ENCODE peak calls at places on chromosomes 2 and 18, in eight cellular contexts. S is stomach, L is psoas muscle, H is cardiac fibroblast, X is ascending aorta, O is GM12865, U is choroid plexus epithelial cell, N is fibroblast of lung. J is an unnamed sample.

GRCh38 chr2:68768461-68768860 is 33.9 kb downstream of the ARHGAP25 start:
- DNase-seq in O (peak), X (no peak), H (no peak), U (no peak), S (no peak), L (no peak), N (no peak), J (no peak)

GRCh38 chr2:161122772-161123530 is 37.3 kb upstream of the TANK start:
- DNase-seq in S (no peak), U (peak), X (peak), L (no peak), O (peak), N (peak), H (peak), J (peak)

GRCh38 chr2:234193977-234194563 is 143.6 kb downstream of the SPP2 start:
- DNase-seq in L (no peak), S (no peak), H (no peak), X (no peak), U (no peak), O (no peak), N (peak), J (no peak)

GRCh38 chr18:63603772-63604171 is 16.6 kb downstream of the SERPINB13 start:
- DNase-seq in H (no peak), X (no peak), N (peak), O (peak), S (no peak), L (no peak), U (peak), J (no peak)

GRCh38 chr2:107358362-107358761 is 468.3 kb upstream of the RGPD4 start:
- DNase-seq in U (no peak), L (no peak), N (no peak), H (no peak), O (no peak), S (no peak), X (no peak), J (no peak)

GRCh38 chr2:155965415-155966070 is 367.0 kb downstream of the NR4A2 start:
- DNase-seq in U (no peak), S (no peak), H (no peak), X (no peak), O (no peak), N (no peak), L (no peak), J (no peak)

GRCh38 chr2:44005831-44006230 is 10.0 kb upstream of the LRPPRC start:
- DNase-seq in H (no peak), U (no peak), O (no peak), X (no peak), N (peak), S (no peak), L (no peak), J (no peak)

GRCh38 chr2:240523451-240524281 is 34.1 kb downstream of the ANKMY1 start:
- DNase-seq in L (no peak), N (no peak), U (no peak), S (no peak), H (no peak), O (no peak), X (peak), J (no peak)

GRCh38 chr2:37283207-37283606 is 41.4 kb downstream of the PRKD3 start:
- DNase-seq in O (no peak), H (peak), S (no peak), L (no peak), X (no peak), U (peak), N (peak), J (peak)

GRCh38 chr2:224946911-224947310 is 95.4 kb downstream of the DOCK10 start:
- DNase-seq in U (peak), N (peak), O (peak), S (no peak), X (no peak), H (peak), L (no peak), J (no peak)

GRCh38 chr2:216219866-216220265 is 110.7 kb downstream of the XRCC5 start:
- DNase-seq in H (no peak), X (no peak), N (no peak), U (no peak), S (no peak), O (no peak), L (no peak), J (no peak)

GRCh38 chr2:216220976-216221375 is 111.8 kb downstream of the XRCC5 start:
- DNase-seq in X (no peak), H (no peak), N (no peak), U (no peak), O (no peak), L (no peak), S (no peak), J (no peak)

GRCh38 chr2:216215991-216216390 is 106.8 kb downstream of the XRCC5 start:
- DNase-seq in S (no peak), X (no peak), L (no peak), U (peak), O (peak), N (peak), H (peak), J (no peak)

GRCh38 chr2:216216951-216217903 is 108.1 kb downstream of the XRCC5 start:
- DNase-seq in X (no peak), U (peak), O (peak), H (peak), S (no peak), L (no peak), N (peak), J (no peak)

DNA sequence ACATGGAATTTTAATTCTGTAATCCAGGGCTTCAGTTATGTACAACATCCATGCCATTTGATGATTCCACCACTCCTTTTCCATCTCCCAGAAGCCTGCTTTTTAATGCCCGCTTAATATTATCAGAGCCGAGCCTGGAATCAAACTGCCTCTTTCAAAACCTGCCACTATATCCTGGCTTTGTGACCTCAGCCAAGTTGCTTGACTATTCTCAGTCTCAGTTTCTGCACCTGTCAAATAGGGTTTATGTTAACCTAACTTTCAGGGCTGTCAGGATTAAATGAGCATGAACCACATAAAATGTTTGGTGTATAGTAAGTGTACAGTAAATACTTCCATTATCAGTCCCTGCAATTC is 108.7 kb downstream of the XRCC5 start:
- DNase-seq in S (no peak), X (no peak), L (no peak), N (no peak), O (peak), U (no peak), H (no peak), J (no peak)
- H3K4me3 ChIP-seq in S (no peak), X (no peak), L (no peak), N (no peak), O (no peak), U (no peak), H (no peak), J (no peak)

DNA sequence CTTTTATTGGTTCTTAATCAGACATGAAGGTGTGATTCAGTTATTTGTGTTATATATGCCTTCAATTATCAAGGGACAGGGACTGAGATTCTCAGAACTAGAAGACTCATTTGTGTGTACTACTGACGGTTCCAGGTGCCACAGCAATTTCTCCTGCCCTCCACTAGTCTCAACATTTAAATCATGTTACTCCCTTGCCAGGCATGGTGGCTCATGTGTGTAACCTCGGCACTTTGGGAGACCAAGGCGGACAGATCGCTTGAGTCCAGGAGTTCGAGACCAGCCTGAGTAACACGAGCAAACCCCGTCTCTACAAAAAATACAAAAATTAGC is 1.1 kb downstream of the CNDP2 start:
- DNase-seq in N (no peak), H (no peak), S (no peak), X (no peak), U (no peak), L (no peak), O (peak), J (no peak)
- H3K4me3 ChIP-seq in N (peak), H (peak), S (peak), X (peak), U (peak), L (peak), O (peak), J (peak)

GRCh38 chr18:69720422-69720821 is 227.3 kb downstream of the CD226 start:
- DNase-seq in O (no peak), L (no peak), S (no peak), X (no peak), N (no peak), U (no peak), H (no peak), J (no peak)

GRCh38 chr18:69723434-69723833 is 224.2 kb downstream of the CD226 start:
- DNase-seq in S (no peak), O (no peak), N (no peak), H (no peak), X (no peak), U (no peak), L (no peak), J (no peak)

GRCh38 chr18:69715322-69715721 is 232.4 kb downstream of the CD226 start:
- DNase-seq in U (no peak), X (no peak), N (peak), O (no peak), S (no peak), L (no peak), H (no peak), J (no peak)

GRCh38 chr18:69717586-69717985 is 230.1 kb downstream of the CD226 start:
- DNase-seq in U (no peak), H (no peak), L (no peak), S (no peak), X (no peak), O (no peak), N (no peak), J (no peak)

GRCh38 chr18:69718912-69719547 is 228.6 kb downstream of the CD226 start:
- DNase-seq in X (no peak), S (no peak), U (no peak), L (no peak), H (no peak), N (no peak), O (no peak), J (no peak)
- H3K4me3 ChIP-seq in X (no peak), S (no peak), U (no peak), L (no peak), H (no peak), N (no peak), O (no peak), J (no peak)

DNA sequence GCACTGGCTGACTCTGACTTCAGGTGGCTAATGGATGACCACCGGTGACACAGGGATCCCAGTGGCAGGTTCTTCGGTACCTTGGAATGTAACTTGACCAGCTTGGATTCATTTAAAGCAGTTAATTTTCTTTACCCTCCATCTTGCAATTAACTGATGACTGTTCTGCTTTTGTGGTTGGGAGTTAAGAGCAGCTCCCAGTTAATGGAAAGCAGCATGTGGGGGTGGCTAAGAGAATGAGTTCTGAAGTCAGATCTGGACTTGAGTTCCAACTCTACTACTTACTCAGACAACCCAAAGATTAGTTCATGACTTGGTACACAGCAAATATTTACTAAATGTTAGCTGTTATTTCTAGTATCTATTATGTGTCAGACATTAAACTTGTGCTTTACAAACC is 58.5 kb downstream of the FAM228A start:
- DNase-seq in L (no peak), U (no peak), S (no peak), H (no peak), N (peak), O (no peak), X (no peak), J (no peak)
- H3K4me3 ChIP-seq in L (no peak), U (no peak), S (no peak), H (no peak), N (no peak), O (no peak), X (no peak), J (no peak)

GRCh38 chr18:38940475-38940862 is 1374.9 kb upstream of the CELF4 start:
- DNase-seq in S (no peak), U (no peak), L (no peak), X (no peak), O (no peak), H (no peak), N (no peak), J (no peak)

GRCh38 chr18:38944446-38945024 is 1378.9 kb upstream of the CELF4 start:
- DNase-seq in X (no peak), U (no peak), O (no peak), N (no peak), S (no peak), H (no peak), L (no peak), J (no peak)

DNA sequence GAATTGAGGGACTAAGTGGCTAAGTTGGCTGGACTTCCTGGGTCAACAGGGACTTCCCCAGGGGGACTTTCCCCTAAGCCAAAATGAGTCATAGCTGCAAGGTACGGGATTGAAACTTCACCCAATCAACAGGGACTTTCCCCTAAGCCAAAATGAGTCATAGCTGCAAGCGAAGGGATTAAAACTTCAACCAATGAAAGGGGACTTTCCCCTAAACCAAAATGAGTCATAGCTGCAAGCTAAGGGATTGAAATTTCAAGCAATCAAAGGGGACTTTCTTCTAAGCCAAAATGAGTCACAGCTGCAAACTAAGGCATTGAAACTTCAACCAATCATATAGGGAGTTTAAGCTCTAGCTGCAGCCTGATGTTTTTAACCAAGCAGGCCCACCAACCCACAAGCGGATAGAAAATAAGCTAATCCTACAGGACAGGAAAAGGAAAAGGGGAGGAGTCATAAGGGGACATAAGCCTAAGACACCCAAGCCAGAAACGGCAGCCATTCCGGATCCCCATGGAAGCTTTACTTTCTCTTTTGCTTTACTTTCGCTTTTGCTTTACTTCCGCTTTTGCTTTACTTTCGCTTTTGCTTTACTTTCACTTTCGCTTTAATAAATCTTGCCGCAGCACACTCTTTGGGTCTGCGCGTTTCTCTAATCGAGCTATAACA is 1375.4 kb upstream of the CELF4 start:
- DNase-seq in X (no peak), L (no peak), U (peak), S (no peak), N (peak), H (peak), O (peak), J (peak)
- H3K4me3 ChIP-seq in X (no peak), L (no peak), U (no peak), S (no peak), N (no peak), H (no peak), O (peak), J (no peak)

DNA sequence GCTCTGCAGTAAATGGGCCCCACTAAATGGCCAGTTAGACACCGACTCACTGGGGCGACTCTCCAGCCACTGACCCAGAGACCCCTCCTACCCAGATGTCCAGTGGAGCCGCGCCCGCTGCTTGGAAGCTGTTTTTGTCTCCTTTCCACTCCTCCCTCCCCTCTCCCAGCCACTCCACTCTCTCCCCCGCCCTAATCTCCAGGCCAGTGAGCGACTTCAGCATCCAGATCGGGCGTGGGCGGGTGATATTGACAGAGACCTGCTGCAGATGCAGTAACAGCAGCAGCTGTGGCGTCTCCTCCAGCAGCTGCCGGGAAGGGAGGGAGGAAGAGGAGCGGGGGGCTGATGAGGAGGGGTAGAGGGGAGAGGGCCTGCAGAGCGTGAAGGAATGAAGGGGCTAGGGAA is at the start of gene SCN7A:
- DNase-seq in U (peak), O (no peak), S (no peak), L (peak), N (peak), H (peak), X (no peak), J (no peak)
- H3K4me3 ChIP-seq in U (peak), O (no peak), S (peak), L (peak), N (peak), H (peak), X (no peak), J (peak)

DNA sequence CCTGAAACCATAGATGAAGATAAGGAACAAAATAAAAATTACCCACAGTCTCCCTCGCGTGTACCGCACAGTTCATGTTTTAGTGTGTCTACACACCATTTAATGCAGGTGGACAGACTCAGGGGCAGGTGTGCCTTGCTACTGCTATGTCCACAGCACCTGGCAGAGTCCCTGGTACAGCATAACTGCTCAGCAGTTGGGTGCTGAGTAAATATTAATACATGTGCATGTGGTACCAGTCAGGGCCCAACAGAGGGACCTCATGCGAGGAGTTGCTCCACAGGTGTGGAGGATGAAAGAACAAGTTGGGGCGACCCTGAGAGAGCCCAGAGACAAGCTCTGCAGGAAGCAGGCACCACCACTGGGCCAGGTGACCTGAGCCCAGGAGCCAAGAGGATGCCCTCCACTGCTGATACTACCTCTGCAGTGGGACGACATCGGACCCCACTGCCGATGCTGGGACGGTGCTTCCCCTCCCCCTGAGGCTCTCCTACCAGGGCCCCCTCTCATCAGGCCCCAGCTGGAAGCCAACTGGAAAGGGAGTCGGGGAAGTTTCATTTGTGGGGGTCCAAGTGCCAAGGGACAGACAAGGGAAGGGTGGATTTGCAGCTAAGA is 100.8 kb downstream of the NEDD4L start:
- DNase-seq in N (no peak), O (no peak), L (no peak), X (no peak), U (peak), S (peak), H (no peak), J (no peak)
- H3K4me3 ChIP-seq in N (no peak), O (no peak), L (no peak), X (no peak), U (no peak), S (no peak), H (no peak), J (no peak)

GRCh38 chr2:26503238-26503880 is 25.4 kb upstream of the OTOF start:
- DNase-seq in O (peak), X (peak), L (peak), H (peak), S (peak), U (peak), N (peak), J (no peak)
- H3K4me3 ChIP-seq in O (no peak), X (peak), L (peak), H (peak), S (peak), U (no peak), N (peak), J (peak)

J was measured in astrocyte of the cerebellum.